ENCODE peak calls at places on chromosomes 16 and 17, in seven cellular contexts. One of them, this sample, is unnamed.

GRCh38 chr17:17808706-17809432 is 27.9 kb downstream of the SREBF1 start:
- DNase-seq in left ventricle myocardium inferior: no peak
- DNase-seq in ovary: no peak
- DNase-seq in body of pancreas: no peak
- DNase-seq in prostate gland: no peak
- DNase-seq in cardiac muscle cell: no peak
- DNase-seq in Caco-2: no peak
- DNase-seq in this sample: no peak

GRCh38 chr17:29143894-29144293 is 36.3 kb downstream of the MYO18A start:
- DNase-seq in left ventricle myocardium inferior: no peak
- DNase-seq in ovary: no peak
- DNase-seq in body of pancreas: no peak
- DNase-seq in prostate gland: no peak
- DNase-seq in cardiac muscle cell: peak; percentile 42
- DNase-seq in Caco-2: peak; percentile 63
- DNase-seq in this sample: no peak

GRCh38 chr16:73565263-73565662 is 517.3 kb upstream of the ZFHX3 start:
- DNase-seq in left ventricle myocardium inferior: no peak
- DNase-seq in ovary: no peak
- DNase-seq in body of pancreas: no peak
- DNase-seq in prostate gland: no peak
- DNase-seq in cardiac muscle cell: peak; percentile 41
- DNase-seq in Caco-2: peak; percentile 24
- DNase-seq in this sample: no peak

GRCh38 chr17:77445030-77445907 is 304.5 kb downstream of the SEC14L1 start:
- DNase-seq in left ventricle myocardium inferior: no peak
- DNase-seq in ovary: peak; percentile 69
- DNase-seq in body of pancreas: no peak
- DNase-seq in prostate gland: no peak
- DNase-seq in cardiac muscle cell: no peak
- DNase-seq in Caco-2: no peak
- DNase-seq in this sample: peak; percentile 66

GRCh38 chr16:51524555-51525373 is 373.7 kb upstream of the SALL1 start:
- DNase-seq in left ventricle myocardium inferior: no peak
- DNase-seq in ovary: no peak
- DNase-seq in body of pancreas: peak; percentile 36
- DNase-seq in prostate gland: no peak
- DNase-seq in cardiac muscle cell: no peak
- DNase-seq in Caco-2: no peak
- DNase-seq in this sample: no peak

GRCh38 chr16:14338969-14339368 is 267.9 kb downstream of the MRTFB start:
- DNase-seq in left ventricle myocardium inferior: no peak
- DNase-seq in ovary: no peak
- DNase-seq in body of pancreas: no peak
- DNase-seq in prostate gland: no peak
- DNase-seq in cardiac muscle cell: no peak
- DNase-seq in Caco-2: peak; percentile 3
- DNase-seq in this sample: no peak

GRCh38 chr16:73768786-73769203 is 527.8 kb upstream of the PSMD7 start:
- DNase-seq in left ventricle myocardium inferior: no peak
- DNase-seq in ovary: no peak
- DNase-seq in body of pancreas: no peak
- DNase-seq in prostate gland: no peak
- DNase-seq in cardiac muscle cell: no peak
- DNase-seq in Caco-2: no peak
- DNase-seq in this sample: no peak

GRCh38 chr16:2799205-2799851 is 1.1 kb downstream of the PRSS41 start:
- DNase-seq in left ventricle myocardium inferior: no peak
- DNase-seq in ovary: no peak
- DNase-seq in body of pancreas: no peak
- DNase-seq in prostate gland: no peak
- DNase-seq in cardiac muscle cell: no peak
- DNase-seq in Caco-2: peak; percentile 32
- DNase-seq in this sample: no peak

GRCh38 chr17:66309793-66310192 is 7.4 kb downstream of the PRKCA start:
- DNase-seq in left ventricle myocardium inferior: no peak
- DNase-seq in ovary: no peak
- DNase-seq in body of pancreas: no peak
- DNase-seq in prostate gland: no peak
- DNase-seq in cardiac muscle cell: peak; percentile 10
- DNase-seq in Caco-2: no peak
- DNase-seq in this sample: no peak

GRCh38 chr16:65315004-65315398 is 193.1 kb upstream of the CDH11 start:
- DNase-seq in left ventricle myocardium inferior: peak; percentile 75
- DNase-seq in ovary: peak; percentile 82
- DNase-seq in body of pancreas: peak; percentile 11
- DNase-seq in prostate gland: no peak
- DNase-seq in cardiac muscle cell: no peak
- DNase-seq in Caco-2: no peak
- DNase-seq in this sample: peak; percentile 53

DNA sequence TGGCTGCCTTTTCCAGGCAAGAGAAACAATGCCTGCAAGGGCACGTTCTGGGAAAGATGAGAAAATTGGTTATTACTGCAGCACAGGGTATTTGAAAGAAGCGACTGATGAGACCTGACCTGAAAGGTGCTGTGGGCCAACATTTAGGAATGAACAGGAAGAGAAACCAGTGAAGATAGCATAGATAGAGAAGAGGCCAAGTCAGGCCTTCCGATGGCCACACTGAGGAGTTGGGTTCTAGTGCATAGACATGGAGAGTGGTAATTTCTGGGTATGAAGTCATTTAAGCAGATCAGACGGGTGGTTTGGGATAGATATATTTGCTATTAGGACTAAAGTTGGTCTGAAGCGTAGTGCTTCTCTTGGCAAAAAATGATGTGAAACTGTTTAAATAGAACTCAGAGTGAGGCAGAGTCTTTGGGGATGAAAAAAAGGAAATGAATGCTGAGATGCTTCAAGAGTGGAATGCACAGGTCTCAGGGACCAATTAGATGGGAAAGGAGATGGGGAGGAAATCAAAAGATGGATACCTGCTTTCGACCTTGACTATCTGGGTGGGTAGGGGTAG is 11.3 kb upstream of the CCL2 start:
- DNase-seq in left ventricle myocardium inferior: no peak
- DNase-seq in ovary: no peak
- DNase-seq in body of pancreas: no peak
- DNase-seq in prostate gland: no peak
- DNase-seq in cardiac muscle cell: no peak
- DNase-seq in Caco-2: no peak
- DNase-seq in this sample: no peak
- H3K4me1 ChIP-seq in left ventricle myocardium inferior: peaks cover 68% of the 10 kb centered on the region
- H3K4me1 ChIP-seq in ovary: peaks cover 2% of the 10 kb centered on the region
- H3K4me1 ChIP-seq in body of pancreas: peaks cover 33% of the 10 kb centered on the region
- H3K4me1 ChIP-seq in prostate gland: no peaks in the 10 kb centered on the region
- H3K4me1 ChIP-seq in cardiac muscle cell: no peaks in the 10 kb centered on the region
- H3K4me1 ChIP-seq in Caco-2: peaks cover 16% of the 10 kb centered on the region
- H3K4me1 ChIP-seq in this sample: no peaks in the 10 kb centered on the region

GRCh38 chr17:45394913-45395568 is 37.6 kb downstream of the ARHGAP27 start:
- DNase-seq in left ventricle myocardium inferior: peak; percentile 54
- DNase-seq in ovary: peak; percentile 77
- DNase-seq in body of pancreas: peak; percentile 65
- DNase-seq in prostate gland: peak; percentile 51
- DNase-seq in cardiac muscle cell: peak; percentile 88
- DNase-seq in Caco-2: peak; percentile 79
- DNase-seq in this sample: peak; percentile 65

GRCh38 chr17:45396496-45397205 is 36.0 kb downstream of the ARHGAP27 start:
- DNase-seq in left ventricle myocardium inferior: no peak
- DNase-seq in ovary: no peak
- DNase-seq in body of pancreas: no peak
- DNase-seq in prostate gland: no peak
- DNase-seq in cardiac muscle cell: no peak
- DNase-seq in Caco-2: no peak
- DNase-seq in this sample: no peak

GRCh38 chr17:45397796-45398195 is 34.9 kb downstream of the ARHGAP27 start:
- DNase-seq in left ventricle myocardium inferior: no peak
- DNase-seq in ovary: no peak
- DNase-seq in body of pancreas: no peak
- DNase-seq in prostate gland: no peak
- DNase-seq in cardiac muscle cell: no peak
- DNase-seq in Caco-2: no peak
- DNase-seq in this sample: no peak

GRCh38 chr17:45395569-45396415 is 36.9 kb downstream of the ARHGAP27 start:
- DNase-seq in left ventricle myocardium inferior: no peak
- DNase-seq in ovary: no peak
- DNase-seq in body of pancreas: no peak
- DNase-seq in prostate gland: no peak
- DNase-seq in cardiac muscle cell: no peak
- DNase-seq in Caco-2: no peak
- DNase-seq in this sample: no peak

GRCh38 chr17:45398800-45399199 is 33.9 kb downstream of the ARHGAP27 start:
- DNase-seq in left ventricle myocardium inferior: no peak
- DNase-seq in ovary: no peak
- DNase-seq in body of pancreas: no peak
- DNase-seq in prostate gland: no peak
- DNase-seq in cardiac muscle cell: no peak
- DNase-seq in Caco-2: no peak
- DNase-seq in this sample: no peak
- TF ChIP-seq CTCF in left ventricle myocardium inferior: peak; percentile 48
- TF ChIP-seq CTCF in ovary: no peak
- TF ChIP-seq CTCF in body of pancreas: no peak
- TF ChIP-seq CTCF in prostate gland: no peak
- TF ChIP-seq CTCF in cardiac muscle cell: no peak
- TF ChIP-seq CTCF in Caco-2: no peak
- TF ChIP-seq CTCF in this sample: no peak

DNA sequence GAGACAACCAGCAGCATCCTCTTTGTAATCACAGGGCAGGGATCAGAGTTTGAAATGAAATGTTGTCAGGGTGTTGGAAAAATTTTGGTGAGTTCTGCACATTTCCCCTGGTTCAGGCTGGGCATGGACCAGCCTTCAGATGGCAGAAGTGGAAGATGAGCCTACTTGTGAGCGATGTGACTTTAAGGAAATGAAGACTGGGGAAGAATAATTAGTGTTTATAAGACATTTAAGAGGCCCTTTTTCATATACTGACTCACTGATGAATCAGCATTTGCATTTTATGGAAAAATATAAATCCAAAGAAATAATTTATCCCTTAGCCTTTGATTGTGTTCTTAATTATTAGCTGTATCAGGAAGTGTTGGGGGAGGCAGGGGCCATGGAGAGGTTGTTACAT is 20.9 kb downstream of the GPR179 start:
- DNase-seq in left ventricle myocardium inferior: no peak
- DNase-seq in ovary: no peak
- DNase-seq in body of pancreas: no peak
- DNase-seq in prostate gland: no peak
- DNase-seq in cardiac muscle cell: no peak
- DNase-seq in Caco-2: no peak
- DNase-seq in this sample: no peak
- H3K4me1 ChIP-seq in left ventricle myocardium inferior: peaks cover 13% of the 10 kb centered on the region
- H3K4me1 ChIP-seq in ovary: no peaks in the 10 kb centered on the region
- H3K4me1 ChIP-seq in body of pancreas: no peaks in the 10 kb centered on the region
- H3K4me1 ChIP-seq in prostate gland: no peaks in the 10 kb centered on the region
- H3K4me1 ChIP-seq in cardiac muscle cell: peaks cover 13% of the 10 kb centered on the region
- H3K4me1 ChIP-seq in Caco-2: peaks cover 37% of the 10 kb centered on the region
- H3K4me1 ChIP-seq in this sample: no peaks in the 10 kb centered on the region

GRCh38 chr16:78288915-78289314 is 189.5 kb downstream of the WWOX start:
- DNase-seq in left ventricle myocardium inferior: no peak
- DNase-seq in ovary: no peak
- DNase-seq in body of pancreas: no peak
- DNase-seq in prostate gland: no peak
- DNase-seq in cardiac muscle cell: no peak
- DNase-seq in Caco-2: no peak
- DNase-seq in this sample: no peak

GRCh38 chr16:78284957-78285434 is 185.5 kb downstream of the WWOX start:
- DNase-seq in left ventricle myocardium inferior: no peak
- DNase-seq in ovary: no peak
- DNase-seq in body of pancreas: no peak
- DNase-seq in prostate gland: no peak
- DNase-seq in cardiac muscle cell: no peak
- DNase-seq in Caco-2: peak; percentile 20
- DNase-seq in this sample: no peak

GRCh38 chr16:78285437-78285917 is 186.0 kb downstream of the WWOX start:
- DNase-seq in left ventricle myocardium inferior: no peak
- DNase-seq in ovary: no peak
- DNase-seq in body of pancreas: no peak
- DNase-seq in prostate gland: no peak
- DNase-seq in cardiac muscle cell: no peak
- DNase-seq in Caco-2: no peak
- DNase-seq in this sample: no peak

GRCh38 chr16:78283668-78284251 is 184.3 kb downstream of the WWOX start:
- DNase-seq in left ventricle myocardium inferior: no peak
- DNase-seq in ovary: no peak
- DNase-seq in body of pancreas: no peak
- DNase-seq in prostate gland: no peak
- DNase-seq in cardiac muscle cell: no peak
- DNase-seq in Caco-2: no peak
- DNase-seq in this sample: no peak

DNA sequence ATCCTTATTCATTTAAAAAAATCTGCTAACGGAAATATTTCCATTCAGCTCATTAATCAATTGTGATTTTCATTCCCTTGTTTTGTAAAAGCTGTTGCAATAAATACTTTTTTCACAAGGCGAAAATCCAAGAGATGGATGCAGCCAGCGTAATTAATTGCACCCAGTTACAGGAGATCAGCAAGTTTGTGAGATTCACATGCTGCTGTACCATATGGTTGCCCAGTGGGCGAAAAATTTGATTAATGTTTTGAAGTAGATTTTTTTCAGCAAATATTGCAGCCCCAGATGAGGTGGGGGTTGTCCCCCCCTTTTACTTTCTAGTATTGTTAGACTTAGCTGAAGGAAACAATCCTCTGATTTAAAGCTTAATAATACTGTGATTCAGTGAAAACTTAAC is 186.6 kb downstream of the WWOX start:
- DNase-seq in left ventricle myocardium inferior: no peak
- DNase-seq in ovary: no peak
- DNase-seq in body of pancreas: no peak
- DNase-seq in prostate gland: no peak
- DNase-seq in cardiac muscle cell: no peak
- DNase-seq in Caco-2: no peak
- DNase-seq in this sample: no peak
- TF ChIP-seq CTCF in left ventricle myocardium inferior: no peak
- TF ChIP-seq CTCF in ovary: no peak
- TF ChIP-seq CTCF in body of pancreas: no peak
- TF ChIP-seq CTCF in prostate gland: no peak
- TF ChIP-seq CTCF in cardiac muscle cell: no peak
- TF ChIP-seq CTCF in Caco-2: no peak
- TF ChIP-seq CTCF in this sample: no peak

GRCh38 chr17:37607637-37608368 is 1.4 kb downstream of the SYNRG start:
- DNase-seq in left ventricle myocardium inferior: no peak
- DNase-seq in ovary: peak; percentile 22
- DNase-seq in body of pancreas: no peak
- DNase-seq in prostate gland: no peak
- DNase-seq in cardiac muscle cell: no peak
- DNase-seq in Caco-2: no peak
- DNase-seq in this sample: no peak
- H3K4me1 ChIP-seq in left ventricle myocardium inferior: peaks cover 56% of the 10 kb centered on the region
- H3K4me1 ChIP-seq in ovary: peaks cover 3% of the 10 kb centered on the region
- H3K4me1 ChIP-seq in body of pancreas: peaks cover 30% of the 10 kb centered on the region
- H3K4me1 ChIP-seq in prostate gland: no peaks in the 10 kb centered on the region
- H3K4me1 ChIP-seq in cardiac muscle cell: peaks cover 12% of the 10 kb centered on the region
- H3K4me1 ChIP-seq in Caco-2: peaks cover 3% of the 10 kb centered on the region
- H3K4me1 ChIP-seq in this sample: no peaks in the 10 kb centered on the region

DNA sequence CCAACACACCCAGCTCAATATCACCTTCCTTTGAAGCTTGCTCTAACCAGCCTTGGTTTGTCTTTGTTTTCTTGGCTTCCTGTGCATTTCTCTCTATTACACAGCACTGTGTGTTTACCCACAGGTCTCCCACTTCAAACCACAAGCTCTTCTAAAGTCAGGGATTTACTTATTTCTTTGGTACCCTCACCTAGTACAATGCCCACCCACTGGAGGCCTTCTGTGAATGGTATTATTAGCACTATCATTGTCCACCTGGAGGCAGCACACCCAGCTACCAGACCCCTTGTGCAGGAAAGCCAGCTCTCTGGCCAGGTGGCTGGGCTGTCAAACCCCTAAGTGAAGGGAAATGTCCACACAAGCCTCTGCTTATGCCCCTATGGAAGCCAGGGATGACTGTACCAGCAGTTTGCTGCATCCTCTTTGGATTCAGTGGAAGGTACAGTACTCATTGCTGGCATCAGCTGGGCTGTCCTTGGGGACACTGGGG is 9.4 kb upstream of the TOP2A start:
- DNase-seq in left ventricle myocardium inferior: no peak
- DNase-seq in ovary: peak; percentile 1
- DNase-seq in body of pancreas: no peak
- DNase-seq in prostate gland: no peak
- DNase-seq in cardiac muscle cell: no peak
- DNase-seq in Caco-2: no peak
- DNase-seq in this sample: no peak
- TF ChIP-seq CTCF in left ventricle myocardium inferior: no peak
- TF ChIP-seq CTCF in ovary: no peak
- TF ChIP-seq CTCF in body of pancreas: no peak
- TF ChIP-seq CTCF in prostate gland: no peak
- TF ChIP-seq CTCF in cardiac muscle cell: no peak
- TF ChIP-seq CTCF in Caco-2: no peak
- TF ChIP-seq CTCF in this sample: no peak